ENCODE peak calls at places on chromosomes 4 and X, in eight cellular contexts. B, K, J, L, S, Q, V and C are unnamed samples.

GRCh38 chr4:169557061-169557636 is 55.2 kb downstream of the NEK1 start:
- DNase-seq in V (peak), L (no peak), B (no peak), Q (peak), J (no peak), K (no peak), S (no peak), C (no peak)

GRCh38 chr4:147760695-147761094 is 28.8 kb downstream of the ARHGAP10 start:
- DNase-seq in V (no peak), K (peak), Q (no peak), S (no peak), J (no peak), B (peak), L (no peak), C (no peak)

GRCh38 chr4:6390357-6390756 is 82.1 kb downstream of the PPP2R2C start:
- DNase-seq in S (no peak), B (no peak), V (no peak), Q (no peak), K (no peak), J (no peak), L (no peak), C (no peak)

GRCh38 chr4:140735317-140735716 is 20.9 kb downstream of the TBC1D9 start:
- DNase-seq in S (no peak), L (no peak), B (no peak), K (no peak), J (no peak), Q (no peak), V (no peak), C (no peak)

GRCh38 chrX:21305799-21306336 is 68.3 kb upstream of the CNKSR2 start:
- DNase-seq in Q (no peak), K (no peak), V (no peak), J (no peak), B (no peak), L (no peak), S (no peak), C (no peak)

GRCh38 chrX:8864151-8864550 is 63.0 kb upstream of the FAM9A start:
- DNase-seq in K (no peak), B (no peak), L (no peak), S (no peak), V (no peak), Q (no peak), J (no peak), C (no peak)

GRCh38 chr4:52100062-52100461 is 49.0 kb downstream of the SPATA18 start:
- DNase-seq in J (peak), V (peak), L (no peak), Q (no peak), K (no peak), S (no peak), B (no peak), C (no peak)

GRCh38 chr4:25913056-25913850 is 767 bp upstream of the SMIM20 start:
- DNase-seq in Q (no peak), L (peak), J (no peak), K (peak), V (no peak), S (peak), B (peak), C (peak)

GRCh38 chrX:997631-998137 is 214.8 kb downstream of the CRLF2 start:
- DNase-seq in J (no peak), L (no peak), S (no peak), K (no peak), V (no peak), B (peak), Q (no peak), C (no peak)

GRCh38 chr4:77358315-77358928 is 201.4 kb downstream of the CCNG2 start:
- DNase-seq in B (no peak), L (no peak), J (peak), S (no peak), K (peak), Q (peak), V (peak), C (peak)
- TF ChIP-seq CTCF in B (peak), L (peak), J (peak), S (no peak), K (peak), Q (peak), V (peak), C (peak)

DNA sequence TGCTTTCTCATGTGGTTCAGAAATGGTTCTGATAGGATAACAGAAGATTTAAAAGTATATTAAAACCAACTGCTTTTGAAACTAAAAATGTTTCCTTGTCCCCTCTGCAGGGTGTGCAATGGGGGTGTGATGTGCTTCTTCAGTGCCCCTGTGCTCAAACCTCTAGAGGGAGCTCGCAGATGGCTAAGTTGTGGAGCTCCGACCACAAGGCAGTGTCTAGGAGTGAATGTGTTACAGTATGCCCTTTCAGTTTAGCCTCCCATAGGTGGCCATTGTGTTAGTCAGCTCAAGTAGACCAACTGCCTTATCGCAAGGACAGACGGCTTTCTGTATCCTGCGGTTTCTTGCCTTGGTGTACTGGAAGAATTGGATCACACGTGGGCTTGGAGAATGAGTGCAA is 130.5 kb downstream of the TENT5D start:
- DNase-seq in V (no peak), L (no peak), Q (no peak), S (no peak), J (no peak), B (no peak), K (no peak), C (no peak)
- TF ChIP-seq CTCF in V (no peak), L (no peak), Q (no peak), S (no peak), J (no peak), B (no peak), K (no peak), C (no peak)

GRCh38 chr4:149029056-149029651 is 586.9 kb upstream of the NR3C2 start:
- DNase-seq in K (no peak), S (no peak), B (no peak), J (peak), V (no peak), L (no peak), Q (no peak), C (no peak)

GRCh38 chr4:149031399-149031798 is 589.2 kb upstream of the NR3C2 start:
- DNase-seq in B (no peak), V (peak), L (no peak), Q (no peak), K (no peak), J (peak), S (no peak), C (peak)
- TF ChIP-seq CTCF in B (peak), V (peak), L (peak), Q (peak), K (peak), J (peak), S (no peak), C (peak)

GRCh38 chr4:55545681-55546632 is 752 bp downstream of the CLOCK start:
- DNase-seq in V (peak), S (peak), B (peak), L (peak), Q (peak), K (peak), J (peak), C (peak)

GRCh38 chr4:55546633-55547460 is at the start of gene CLOCK:
- DNase-seq in S (peak), K (peak), L (peak), J (peak), B (peak), V (peak), Q (peak), C (peak)

GRCh38 chr4:55545133-55545532 is 1.6 kb downstream of the CLOCK start:
- DNase-seq in L (no peak), J (peak), V (no peak), Q (peak), S (no peak), B (no peak), K (no peak), C (no peak)

GRCh38 chr4:55547461-55547770 is 707 bp upstream of the CLOCK start:
- DNase-seq in K (no peak), Q (no peak), V (no peak), J (no peak), B (peak), S (no peak), L (no peak), C (no peak)

DNA sequence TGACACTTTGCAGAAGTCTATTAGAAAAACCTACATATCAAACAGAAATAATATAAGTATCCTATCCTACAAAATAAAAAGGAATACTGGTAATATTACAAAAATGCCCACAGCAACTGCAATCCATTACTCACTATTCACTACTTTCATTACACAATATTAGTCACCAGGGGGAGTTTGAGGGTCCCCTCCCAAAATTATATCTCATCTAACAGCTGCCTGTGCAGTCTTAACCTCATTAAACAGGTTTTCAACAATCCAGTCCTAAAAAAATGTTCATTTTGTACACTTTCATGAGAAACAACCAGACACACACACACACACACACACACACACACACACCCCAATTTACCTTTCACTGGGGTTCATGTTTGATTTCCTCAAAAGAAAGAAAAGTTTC is 2.9 kb downstream of the CLOCK start:
- DNase-seq in K (no peak), S (no peak), V (no peak), J (peak), L (no peak), Q (no peak), B (no peak), C (no peak)
- TF ChIP-seq CTCF in K (peak), S (no peak), V (peak), J (no peak), L (no peak), Q (peak), B (no peak), C (no peak)

GRCh38 chr4:96356591-96357360 is 516.9 kb downstream of the PDHA2 start:
- DNase-seq in J (no peak), S (no peak), Q (no peak), K (no peak), L (no peak), B (no peak), V (peak), C (no peak)

GRCh38 chr4:96347582-96347981 is 507.7 kb downstream of the PDHA2 start:
- DNase-seq in S (no peak), B (no peak), L (no peak), V (no peak), Q (no peak), K (no peak), J (peak), C (no peak)

GRCh38 chr4:96354036-96354712 is 514.3 kb downstream of the PDHA2 start:
- DNase-seq in J (peak), V (peak), S (no peak), L (no peak), B (no peak), Q (no peak), K (no peak), C (no peak)

GRCh38 chr4:96355414-96355813 is 515.5 kb downstream of the PDHA2 start:
- DNase-seq in L (no peak), J (no peak), K (no peak), Q (no peak), S (no peak), B (no peak), V (no peak), C (no peak)

GRCh38 chr4:96352051-96352517 is 512.2 kb downstream of the PDHA2 start:
- DNase-seq in Q (no peak), J (peak), V (peak), B (no peak), S (no peak), L (no peak), K (peak), C (peak)
- TF ChIP-seq CTCF in Q (peak), J (peak), V (peak), B (peak), S (no peak), L (peak), K (peak), C (no peak)

DNA sequence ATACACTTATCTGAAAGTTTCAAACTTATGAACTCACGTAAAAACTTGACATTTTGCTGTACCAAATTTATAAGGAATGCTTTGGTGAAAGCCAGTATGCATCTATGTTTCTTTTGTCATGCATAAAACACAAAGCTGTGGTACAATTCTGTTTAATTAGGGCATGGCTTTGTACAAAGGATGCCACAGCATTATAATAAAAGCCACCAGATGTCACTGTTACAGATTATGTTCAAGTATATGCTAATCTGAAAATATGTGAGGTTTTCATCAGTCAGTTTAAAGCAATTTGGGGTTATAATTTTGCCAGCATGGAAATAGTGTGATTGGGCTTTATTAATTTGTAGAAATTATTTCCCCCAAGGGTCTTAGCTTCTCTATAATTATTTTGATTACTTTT is 69.0 kb downstream of the ATOH1 start:
- DNase-seq in B (no peak), S (no peak), J (peak), L (no peak), K (no peak), V (no peak), Q (no peak), C (no peak)
- TF ChIP-seq CTCF in B (no peak), S (no peak), J (no peak), L (peak), K (peak), V (peak), Q (peak), C (no peak)

GRCh38 chr4:113294910-113295309 is 245.5 kb downstream of the ANK2 start:
- DNase-seq in S (no peak), K (no peak), B (no peak), J (no peak), Q (no peak), V (no peak), L (no peak), C (no peak)

GRCh38 chr4:113292371-113293042 is 243.1 kb downstream of the ANK2 start:
- DNase-seq in V (peak), K (no peak), S (no peak), B (peak), J (no peak), Q (no peak), L (no peak), C (no peak)

GRCh38 chr4:113290666-113291065 is 241.2 kb downstream of the ANK2 start:
- DNase-seq in Q (no peak), B (no peak), L (no peak), V (no peak), K (no peak), J (no peak), S (no peak), C (no peak)

GRCh38 chr4:113293043-113293560 is 243.6 kb downstream of the ANK2 start:
- DNase-seq in J (peak), L (no peak), K (no peak), V (no peak), Q (peak), S (no peak), B (no peak), C (peak)

GRCh38 chr4:113293673-113294072 is 244.2 kb downstream of the ANK2 start:
- DNase-seq in Q (peak), L (no peak), S (no peak), K (no peak), V (no peak), J (no peak), B (no peak), C (no peak)
- TF ChIP-seq CTCF in Q (peak), L (no peak), S (no peak), K (no peak), V (peak), J (peak), B (no peak), C (no peak)

DNA sequence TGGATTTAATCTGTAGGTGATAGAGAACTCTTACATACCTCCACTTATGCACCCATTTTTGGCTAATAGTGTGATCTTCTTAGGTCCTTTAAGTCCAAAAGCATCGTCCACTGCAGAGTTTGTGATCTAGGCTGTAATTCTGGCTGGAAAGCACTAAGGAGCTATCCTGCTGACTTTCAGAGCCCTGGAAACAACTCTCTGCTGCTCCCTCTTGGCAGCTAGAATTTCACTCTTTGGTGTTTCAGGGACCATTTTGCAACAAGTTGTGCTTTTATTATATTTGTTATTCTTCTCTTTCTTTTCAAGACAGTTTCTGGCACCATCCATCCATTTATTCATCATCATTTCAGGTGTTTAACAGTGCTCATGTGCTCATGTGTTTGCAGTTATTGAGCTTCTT is 130.0 kb downstream of the RBM46 start:
- DNase-seq in S (no peak), L (no peak), Q (no peak), V (no peak), J (peak), B (no peak), K (no peak), C (no peak)
- TF ChIP-seq CTCF in S (no peak), L (no peak), Q (peak), V (no peak), J (peak), B (no peak), K (peak), C (no peak)